ENCODE peak calls at places on chromosomes 13 and 19, in four cellular contexts. One of them, this sample, is unnamed.

GRCh38 chr13:48978942-48979601 is 3.4 kb downstream of the FNDC3A start:
- DNase-seq in H1: no peak
- DNase-seq in A549: no peak
- DNase-seq in HepG2: no peak
- DNase-seq in this sample: no peak

GRCh38 chr13:45102136-45102802 is 18.0 kb upstream of the GTF2F2 start:
- DNase-seq in H1: no peak
- DNase-seq in A549: no peak
- DNase-seq in HepG2: no peak
- DNase-seq in this sample: no peak

GRCh38 chr13:44726214-44726613 is 150.1 kb upstream of the TSC22D1 start:
- DNase-seq in H1: no peak
- DNase-seq in A549: no peak
- DNase-seq in HepG2: no peak
- DNase-seq in this sample: no peak

GRCh38 chr19:47124937-47125668 is 5.5 kb upstream of the SAE1 start:
- DNase-seq in H1: no peak
- DNase-seq in A549: peak; percentile 86
- DNase-seq in HepG2: peak; percentile 78
- DNase-seq in this sample: peak; percentile 78

GRCh38 chr13:59121507-59121906 is 1042.2 kb downstream of the DIAPH3 start:
- DNase-seq in H1: no peak
- DNase-seq in A549: no peak
- DNase-seq in HepG2: no peak
- DNase-seq in this sample: no peak

GRCh38 chr13:99217461-99218101 is 16.9 kb downstream of the UBAC2 start:
- DNase-seq in H1: no peak
- DNase-seq in A549: no peak
- DNase-seq in HepG2: no peak
- DNase-seq in this sample: no peak

GRCh38 chr13:107392205-107392604 is 823.1 kb downstream of the LIG4 start:
- DNase-seq in H1: no peak
- DNase-seq in A549: no peak
- DNase-seq in HepG2: no peak
- DNase-seq in this sample: no peak

GRCh38 chr19:21466627-21467026 is 38.8 kb upstream of the ZNF429 start:
- DNase-seq in H1: no peak
- DNase-seq in A549: no peak
- DNase-seq in HepG2: no peak
- DNase-seq in this sample: no peak

GRCh38 chr19:3548594-3548993 is 8.8 kb downstream of the MFSD12 start:
- DNase-seq in H1: no peak
- DNase-seq in A549: no peak
- DNase-seq in HepG2: no peak
- DNase-seq in this sample: no peak

GRCh38 chr19:36573948-36574726 is 1.0 kb upstream of the ZNF529 start:
- DNase-seq in H1: no peak
- DNase-seq in A549: no peak
- DNase-seq in HepG2: peak; percentile 13
- DNase-seq in this sample: peak; percentile 21

GRCh38 chr13:80655778-80656518 is 315.0 kb upstream of the SPRY2 start:
- DNase-seq in H1: no peak
- DNase-seq in A549: no peak
- DNase-seq in HepG2: no peak
- DNase-seq in this sample: no peak

GRCh38 chr19:2887391-2887914 is 13.3 kb upstream of the ZNF57 start:
- DNase-seq in H1: no peak
- DNase-seq in A549: peak; percentile 46
- DNase-seq in HepG2: peak; percentile 76
- DNase-seq in this sample: peak; percentile 47

GRCh38 chr19:49987159-49987698 is 26.3 kb upstream of the SIGLEC11 start:
- DNase-seq in H1: peak; percentile 90
- DNase-seq in A549: peak; percentile 58
- DNase-seq in HepG2: peak; percentile 87
- DNase-seq in this sample: peak; percentile 76

GRCh38 chr13:113562085-113562749 is 22.3 kb upstream of the TFDP1 start:
- DNase-seq in H1: peak; percentile 46
- DNase-seq in A549: peak; percentile 40
- DNase-seq in HepG2: peak; percentile 65
- DNase-seq in this sample: peak; percentile 59

GRCh38 chr19:1789282-1790020 is 22.6 kb downstream of the ATP8B3 start:
- DNase-seq in H1: no peak
- DNase-seq in A549: no peak
- DNase-seq in HepG2: no peak
- DNase-seq in this sample: no peak

GRCh38 chr13:22027561-22027960 is 356.7 kb downstream of the FGF9 start:
- DNase-seq in H1: no peak
- DNase-seq in A549: no peak
- DNase-seq in HepG2: no peak
- DNase-seq in this sample: no peak

GRCh38 chr19:3073931-3074595 is 11.8 kb upstream of the TLE5 start:
- DNase-seq in H1: no peak
- DNase-seq in A549: no peak
- DNase-seq in HepG2: no peak
- DNase-seq in this sample: peak; percentile 28

GRCh38 chr19:47598407-47599349 is 10.3 kb upstream of the BICRA start:
- DNase-seq in H1: peak; percentile 86
- DNase-seq in A549: peak; percentile 98
- DNase-seq in HepG2: peak; percentile 33
- DNase-seq in this sample: no peak

GRCh38 chr13:101298517-101298916 is 117.8 kb downstream of the NALCN start:
- DNase-seq in H1: no peak
- DNase-seq in A549: no peak
- DNase-seq in HepG2: no peak
- DNase-seq in this sample: no peak

GRCh38 chr13:113837554-113838355 is 26.1 kb downstream of the GAS6 start:
- DNase-seq in H1: no peak
- DNase-seq in A549: peak; percentile 62
- DNase-seq in HepG2: peak; percentile 55
- DNase-seq in this sample: peak; percentile 49

GRCh38 chr13:19601749-19602725 is 31.4 kb upstream of the MPHOSPH8 start:
- DNase-seq in H1: peak; percentile 9
- DNase-seq in A549: peak; percentile 38
- DNase-seq in HepG2: peak; percentile 58
- DNase-seq in this sample: peak; percentile 48

GRCh38 chr13:38518328-38518727 is 168.5 kb upstream of the FREM2 start:
- DNase-seq in H1: no peak
- DNase-seq in A549: no peak
- DNase-seq in HepG2: no peak
- DNase-seq in this sample: no peak

GRCh38 chr13:49357694-49358093 is 86.2 kb downstream of the CAB39L start:
- DNase-seq in H1: no peak
- DNase-seq in A549: no peak
- DNase-seq in HepG2: no peak
- DNase-seq in this sample: no peak

GRCh38 chr19:1278713-1279112 is 3.4 kb downstream of the FAM174C start:
- DNase-seq in H1: no peak
- DNase-seq in A549: no peak
- DNase-seq in HepG2: no peak
- DNase-seq in this sample: no peak

GRCh38 chr13:100667894-100668293 is 6.7 kb downstream of the TMTC4 start:
- DNase-seq in H1: no peak
- DNase-seq in A549: no peak
- DNase-seq in HepG2: no peak
- DNase-seq in this sample: no peak

GRCh38 chr13:98657506-98658085 is 80.7 kb upstream of the STK24 start:
- DNase-seq in H1: no peak
- DNase-seq in A549: no peak
- DNase-seq in HepG2: no peak
- DNase-seq in this sample: no peak

GRCh38 chr13:91482427-91482826 is 84.0 kb downstream of the GPC5 start:
- DNase-seq in H1: no peak
- DNase-seq in A549: no peak
- DNase-seq in HepG2: no peak
- DNase-seq in this sample: no peak

GRCh38 chr19:34391813-34392212 is 12.4 kb upstream of the PDCD2L start:
- DNase-seq in H1: no peak
- DNase-seq in A549: peak; percentile 63
- DNase-seq in HepG2: no peak
- DNase-seq in this sample: peak; percentile 44

GRCh38 chr19:1632462-1633268 is 19.8 kb downstream of the TCF3 start:
- DNase-seq in H1: no peak
- DNase-seq in A549: peak; percentile 14
- DNase-seq in HepG2: no peak
- DNase-seq in this sample: peak; percentile 90

GRCh38 chr19:28883241-28883693 is 329.7 kb downstream of the UQCRFS1 start:
- DNase-seq in H1: no peak
- DNase-seq in A549: no peak
- DNase-seq in HepG2: no peak
- DNase-seq in this sample: no peak

GRCh38 chr19:15213715-15214381 is 13.1 kb upstream of the NOTCH3 start:
- DNase-seq in H1: no peak
- DNase-seq in A549: no peak
- DNase-seq in HepG2: no peak
- DNase-seq in this sample: no peak

GRCh38 chr19:53422551-53422950 is 9.2 kb upstream of the ZNF761 start:
- DNase-seq in H1: no peak
- DNase-seq in A549: no peak
- DNase-seq in HepG2: no peak
- DNase-seq in this sample: no peak

DNA sequence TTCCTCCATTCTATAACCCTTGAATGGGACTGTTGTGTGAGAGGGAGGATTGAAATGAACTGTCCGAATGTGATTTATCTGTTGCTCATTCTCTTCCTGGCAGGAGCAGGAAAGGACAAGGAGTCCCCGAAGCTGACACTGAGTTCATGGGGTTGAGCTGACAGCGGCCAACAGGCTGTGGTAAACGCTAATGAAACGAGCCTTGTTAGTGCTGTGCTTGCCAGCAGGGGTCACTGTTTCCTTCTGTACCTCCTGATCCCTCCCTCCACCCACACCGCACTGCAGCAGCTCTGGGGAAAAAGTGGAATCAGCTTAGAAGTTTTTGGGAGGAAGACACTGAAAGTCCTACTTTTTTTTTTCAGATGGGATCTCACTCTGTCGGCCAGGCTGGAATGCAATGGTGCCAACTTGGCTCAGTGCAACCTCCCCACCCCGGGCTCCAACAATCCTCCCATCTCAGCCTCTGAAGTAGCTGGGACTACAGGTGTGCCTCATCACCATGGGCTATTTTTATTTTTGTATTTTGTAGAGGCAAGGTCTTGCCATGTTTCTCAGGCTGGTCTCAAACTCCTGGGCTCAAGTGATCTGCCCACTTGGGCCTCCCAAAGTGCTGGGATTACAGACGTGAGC is 6.7 kb upstream of the ZNF761 start:
- DNase-seq in H1: peak; percentile 39
- DNase-seq in A549: no peak
- DNase-seq in HepG2: peak; percentile 67
- DNase-seq in this sample: peak; percentile 72
- TF ChIP-seq HDAC2 in H1: no peak
- TF ChIP-seq HDAC2 in A549: no peak
- TF ChIP-seq HDAC2 in HepG2: peak; percentile 56
- TF ChIP-seq HDAC2 in this sample: no peak

DNA sequence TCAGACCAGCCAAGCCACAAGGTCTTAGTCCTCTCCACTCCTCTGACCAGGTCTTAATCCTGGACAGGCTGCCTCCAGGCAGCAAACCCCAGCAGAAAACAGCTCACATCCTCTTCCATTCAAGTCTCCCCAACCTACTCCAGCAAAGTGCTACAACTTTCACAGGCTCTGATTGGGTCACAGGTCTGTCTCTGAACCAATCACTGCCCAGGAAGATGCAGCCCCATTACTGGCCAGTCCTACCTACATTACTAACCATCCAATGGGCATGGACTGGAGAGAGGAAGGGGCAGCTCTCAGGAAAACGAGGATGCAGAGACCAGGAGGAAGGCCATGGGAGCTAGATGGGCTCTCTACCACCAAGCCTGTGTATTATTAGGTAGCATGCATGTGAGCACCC is 12.2 kb downstream of the MED26 start:
- DNase-seq in H1: no peak
- DNase-seq in A549: no peak
- DNase-seq in HepG2: no peak
- DNase-seq in this sample: peak; percentile 52
- TF ChIP-seq MAFK in H1: no peak
- TF ChIP-seq MAFK in A549: no peak
- TF ChIP-seq MAFK in HepG2: no peak
- TF ChIP-seq MAFK in this sample: no peak

DNA sequence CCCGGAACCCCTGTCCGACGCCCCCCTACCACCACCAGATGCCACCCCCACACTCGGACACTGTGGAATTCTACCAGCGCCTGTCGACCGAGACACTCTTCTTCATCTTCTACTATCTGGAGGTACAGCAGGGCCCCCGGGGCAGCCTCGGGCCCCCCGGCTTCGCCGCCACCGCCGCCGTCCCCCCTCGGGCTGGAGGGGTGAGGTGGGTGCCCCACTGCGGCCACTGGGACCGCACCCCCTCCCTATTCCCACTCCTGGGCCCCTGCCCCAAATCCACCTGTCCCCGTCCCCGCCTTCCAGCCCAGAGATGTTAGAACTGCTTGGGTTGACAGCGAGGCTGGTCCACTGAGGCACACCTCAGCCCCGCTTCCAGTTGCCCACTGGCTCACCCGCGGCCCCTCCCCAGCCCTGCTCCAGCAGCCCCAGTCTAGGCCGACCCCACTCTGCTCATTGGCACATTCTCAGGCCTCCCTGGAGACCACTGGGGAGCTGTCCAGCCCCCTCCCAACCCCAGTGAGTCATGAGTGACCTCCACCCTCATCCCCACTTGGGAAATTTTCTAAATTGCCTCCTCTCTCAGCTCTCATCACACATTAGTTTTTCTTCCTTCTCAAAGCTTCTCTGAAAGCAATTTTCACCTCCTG is 6.5 kb downstream of the LENG1 start:
- DNase-seq in H1: no peak
- DNase-seq in A549: no peak
- DNase-seq in HepG2: no peak
- DNase-seq in this sample: no peak
- TF ChIP-seq HDAC2 in H1: no peak
- TF ChIP-seq HDAC2 in A549: no peak
- TF ChIP-seq HDAC2 in HepG2: no peak
- TF ChIP-seq HDAC2 in this sample: no peak

GRCh38 chr19:20079487-20079886 is 1.7 kb downstream of the ZNF90 start:
- DNase-seq in H1: no peak
- DNase-seq in A549: no peak
- DNase-seq in HepG2: no peak
- DNase-seq in this sample: no peak

GRCh38 chr19:20077791-20078463 is at the start of gene ZNF90:
- DNase-seq in H1: peak; percentile 84
- DNase-seq in A549: no peak
- DNase-seq in HepG2: peak; percentile 88
- DNase-seq in this sample: peak; percentile 14

GRCh38 chr19:20072936-20073335 is 4.9 kb upstream of the ZNF90 start:
- DNase-seq in H1: no peak
- DNase-seq in A549: no peak
- DNase-seq in HepG2: no peak
- DNase-seq in this sample: no peak

DNA sequence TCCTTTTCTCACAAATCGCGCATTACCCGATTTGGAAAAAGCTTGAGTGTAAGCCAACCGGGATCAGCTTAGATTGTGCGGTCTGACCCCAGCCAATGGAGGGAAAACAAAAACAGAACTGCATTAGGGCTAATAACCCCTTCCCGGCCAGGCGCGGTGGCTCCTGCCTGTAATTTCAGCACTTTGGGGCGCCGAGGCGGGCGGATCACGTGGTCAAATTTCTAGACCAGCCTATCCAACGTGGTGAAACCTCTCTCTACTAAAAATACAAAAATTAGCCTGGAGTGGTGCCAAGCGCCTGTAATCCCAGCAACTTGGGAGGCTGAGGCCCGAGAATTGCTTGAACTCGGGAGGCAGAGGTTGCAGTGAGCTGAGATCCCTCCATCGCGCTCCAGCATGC is 896 bp downstream of the ZNF90 start:
- DNase-seq in H1: no peak
- DNase-seq in A549: no peak
- DNase-seq in HepG2: no peak
- DNase-seq in this sample: no peak
- TF ChIP-seq MAFK in H1: no peak
- TF ChIP-seq MAFK in A549: no peak
- TF ChIP-seq MAFK in HepG2: no peak
- TF ChIP-seq MAFK in this sample: no peak